ENCODE peak calls at places on chromosomes 5 and 9, in four cellular contexts. V, G, J and D are unnamed samples. For H3K9me3 and H3K4me1, the result is how much of the 10 kb centered on the place peaks cover.

GRCh38 chr9:70923941-70924340 is 197.5 kb downstream of the TRPM3 start:
- DNase-seq in G (no peak), V (no peak), J (no peak), D (no peak)

GRCh38 chr5:162288647-162289296 is 221.2 kb downstream of the GABRG2 start:
- DNase-seq in G (no peak), J (no peak), V (no peak), D (no peak)

GRCh38 chr9:96067004-96067403 is 191.5 kb downstream of the ERCC6L2 start:
- DNase-seq in G (peak), V (no peak), J (no peak), D (no peak)

GRCh38 chr5:162248107-162248713 is 180.6 kb downstream of the GABRG2 start:
- DNase-seq in G (no peak), J (no peak), V (no peak), D (peak)

GRCh38 chr9:93963969-93964368 is 8.8 kb upstream of the BARX1 start:
- DNase-seq in J (no peak), G (no peak), V (no peak), D (no peak)

GRCh38 chr9:34047864-34048729 is 590 bp downstream of the UBAP2 start:
- DNase-seq in V (no peak), J (peak), G (peak), D (peak)

GRCh38 chr9:73773896-73774295 is 622.2 kb downstream of the ANXA1 start:
- DNase-seq in V (no peak), G (no peak), J (no peak), D (no peak)

GRCh38 chr5:121384359-121384758 is 467.3 kb upstream of the FTMT start:
- DNase-seq in G (no peak), V (no peak), J (no peak), D (no peak)

GRCh38 chr9:35114921-35115341 is 731 bp downstream of the ATOSB start:
- DNase-seq in V (no peak), J (no peak), G (peak), D (peak)

GRCh38 chr5:32027093-32027716 is 146.9 kb downstream of the GOLPH3 start:
- DNase-seq in J (no peak), G (no peak), V (no peak), D (no peak)

GRCh38 chr5:68055686-68056085 is 159.9 kb upstream of the PIK3R1 start:
- DNase-seq in G (no peak), J (no peak), V (no peak), D (no peak)

GRCh38 chr9:123851851-123852250 is 78.1 kb downstream of the DENND1A start:
- DNase-seq in V (no peak), G (no peak), J (no peak), D (no peak)

GRCh38 chr9:123843703-123844102 is 86.2 kb downstream of the DENND1A start:
- DNase-seq in J (no peak), V (no peak), G (no peak), D (no peak)

GRCh38 chr9:123848447-123849085 is 81.4 kb downstream of the DENND1A start:
- DNase-seq in G (no peak), J (no peak), V (no peak), D (no peak)

DNA sequence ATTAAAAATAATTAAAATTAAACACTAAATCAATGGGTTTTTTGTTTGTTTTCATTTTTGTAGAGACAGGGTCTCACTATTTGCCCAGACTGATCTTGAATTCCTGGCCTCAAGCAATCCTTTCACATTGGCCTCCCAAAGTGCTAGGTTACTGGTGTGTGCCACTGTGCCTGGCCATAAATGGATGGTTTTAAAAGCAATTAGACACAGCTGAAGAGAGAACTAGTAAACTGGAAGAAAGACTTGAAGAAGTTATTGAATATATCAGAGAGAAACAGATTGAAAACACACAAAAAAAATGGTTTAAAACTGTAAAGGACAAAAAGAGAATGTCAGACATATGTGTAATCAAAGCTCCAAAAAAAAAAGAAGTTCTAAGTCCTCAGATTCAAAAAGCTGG is 83.0 kb downstream of the DENND1A start:
- DNase-seq in G (no peak), V (no peak), J (no peak), D (no peak)
- H3K9me3 ChIP-seq in G (under half), V (under half), J (under half), D (under half)

GRCh38 chr5:119019431-119020348 is 31.3 kb upstream of the DTWD2 start:
- DNase-seq in J (no peak), V (no peak), G (no peak), D (no peak)

GRCh38 chr5:119022773-119023172 is 34.4 kb upstream of the DTWD2 start:
- DNase-seq in J (no peak), G (no peak), V (no peak), D (no peak)

GRCh38 chr5:119017999-119018398 is 29.7 kb upstream of the DTWD2 start:
- DNase-seq in V (no peak), J (no peak), G (no peak), D (peak)

GRCh38 chr5:119021333-119021732 is 33.0 kb upstream of the DTWD2 start:
- DNase-seq in J (no peak), V (no peak), G (no peak), D (no peak)

GRCh38 chr5:119022017-119022745 is 33.8 kb upstream of the DTWD2 start:
- DNase-seq in J (no peak), G (no peak), V (no peak), D (peak)
- TF ChIP-seq CTCF in J (peak), G (peak), V (no peak), D (peak)

DNA sequence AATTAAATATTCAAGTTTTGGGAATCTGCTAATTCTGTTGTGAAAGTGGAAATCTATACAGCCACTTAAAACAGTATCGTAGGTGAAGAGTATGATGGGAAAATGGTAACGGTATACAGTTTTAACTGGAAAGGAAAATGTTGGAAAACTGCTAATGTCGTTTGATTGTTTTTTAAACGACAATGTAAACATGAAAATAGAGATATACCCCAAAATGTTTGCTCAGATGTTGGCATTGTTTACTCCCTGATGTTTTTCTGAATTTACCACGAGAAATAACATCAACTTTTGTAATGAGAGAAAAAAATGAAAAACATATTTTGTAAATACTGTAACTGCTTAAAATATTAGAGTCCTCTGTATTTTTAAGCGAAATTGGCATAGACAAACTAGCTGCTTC is 2.7 kb downstream of the MATR3 start:
- DNase-seq in G (no peak), V (no peak), J (no peak), D (no peak)
- H3K4me1 ChIP-seq in G (under half), V (under half), J (half or more), D (under half)

DNA sequence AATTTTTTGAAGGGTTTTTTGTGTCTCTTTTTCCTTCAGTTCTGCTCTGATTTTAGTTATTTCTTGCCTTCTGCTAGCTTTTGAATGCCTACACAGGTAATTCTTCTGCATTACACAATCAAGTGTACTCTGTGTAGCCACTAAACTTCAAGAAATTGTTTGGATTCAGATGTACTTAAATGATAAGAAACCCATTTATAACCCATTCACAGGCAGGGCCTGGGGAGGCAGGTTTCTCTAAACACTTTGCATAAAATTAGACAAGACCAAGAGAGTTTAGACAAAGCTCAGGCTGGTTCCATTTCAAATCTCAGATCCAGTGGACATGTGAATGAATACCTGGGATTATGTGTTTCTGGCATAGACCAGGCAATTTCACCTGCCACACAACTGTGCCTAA is 41.3 kb upstream of the SEMA5A start:
- DNase-seq in V (no peak), J (no peak), G (no peak), D (no peak)
- H3K9me3 ChIP-seq in V (under half), J (under half), G (under half), D (under half)

GRCh38 chr9:28976250-28976649 is 1403.0 kb upstream of the C9orf72 start:
- DNase-seq in V (no peak), J (no peak), G (no peak), D (no peak)

GRCh38 chr9:28970241-28970654 is 1397.0 kb upstream of the C9orf72 start:
- DNase-seq in J (no peak), V (no peak), G (no peak), D (no peak)

GRCh38 chr9:28976684-28977083 is 1403.4 kb upstream of the C9orf72 start:
- DNase-seq in G (no peak), J (no peak), V (no peak), D (no peak)

DNA sequence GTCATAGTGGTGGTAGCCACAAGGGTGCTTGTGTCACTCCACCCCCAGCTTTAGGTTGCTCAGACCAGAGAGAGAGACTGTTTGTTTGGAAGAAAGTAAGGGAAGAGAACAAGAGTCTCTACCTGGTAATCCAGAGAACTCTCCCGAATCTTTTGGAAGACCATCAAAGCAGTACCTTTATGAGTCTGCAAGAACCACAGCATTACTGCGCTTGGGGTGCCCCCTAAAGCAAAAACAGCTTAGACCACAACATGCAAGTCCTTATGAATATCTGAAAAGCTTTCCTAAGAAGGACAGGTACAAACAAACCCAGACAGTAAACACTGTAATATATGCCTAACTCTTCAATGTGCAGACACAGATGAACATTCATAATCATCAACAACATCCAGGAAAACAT is 1398.6 kb upstream of the C9orf72 start:
- DNase-seq in V (no peak), J (no peak), G (no peak), D (no peak)
- TF ChIP-seq CTCF in V (no peak), J (no peak), G (no peak), D (no peak)

GRCh38 chr5:173831196-173831914 is 56.8 kb upstream of the CPEB4 start:
- DNase-seq in V (no peak), G (no peak), J (no peak), D (no peak)

GRCh38 chr5:173832386-173832785 is 55.8 kb upstream of the CPEB4 start:
- DNase-seq in V (no peak), G (no peak), J (no peak), D (no peak)

GRCh38 chr5:173835131-173835530 is 53.0 kb upstream of the CPEB4 start:
- DNase-seq in J (no peak), G (no peak), V (no peak), D (no peak)

GRCh38 chr5:173834070-173834771 is 53.9 kb upstream of the CPEB4 start:
- DNase-seq in V (no peak), G (no peak), J (no peak), D (no peak)

DNA sequence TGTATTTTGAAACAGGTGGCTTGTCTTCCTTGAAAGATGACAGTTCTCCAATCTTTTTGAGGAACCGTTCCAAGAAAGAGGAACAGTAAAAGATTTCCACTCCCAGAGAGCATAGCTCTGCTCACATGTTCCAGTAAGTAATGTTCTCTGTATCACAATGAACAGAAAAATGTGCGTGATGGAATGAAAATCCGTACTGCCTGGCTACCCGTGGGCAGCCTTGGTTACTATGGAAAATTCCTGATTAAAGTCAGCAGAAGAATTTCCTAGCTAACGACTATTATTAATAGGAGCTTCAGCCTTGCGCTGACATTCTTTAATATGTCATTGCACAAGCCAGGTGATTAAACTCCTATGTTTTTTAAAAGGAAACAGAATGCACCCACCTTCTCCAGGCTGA is 54.9 kb upstream of the CPEB4 start:
- DNase-seq in V (no peak), J (no peak), G (no peak), D (no peak)
- H3K4me1 ChIP-seq in V (under half), J (under half), G (under half), D (under half)

DNA sequence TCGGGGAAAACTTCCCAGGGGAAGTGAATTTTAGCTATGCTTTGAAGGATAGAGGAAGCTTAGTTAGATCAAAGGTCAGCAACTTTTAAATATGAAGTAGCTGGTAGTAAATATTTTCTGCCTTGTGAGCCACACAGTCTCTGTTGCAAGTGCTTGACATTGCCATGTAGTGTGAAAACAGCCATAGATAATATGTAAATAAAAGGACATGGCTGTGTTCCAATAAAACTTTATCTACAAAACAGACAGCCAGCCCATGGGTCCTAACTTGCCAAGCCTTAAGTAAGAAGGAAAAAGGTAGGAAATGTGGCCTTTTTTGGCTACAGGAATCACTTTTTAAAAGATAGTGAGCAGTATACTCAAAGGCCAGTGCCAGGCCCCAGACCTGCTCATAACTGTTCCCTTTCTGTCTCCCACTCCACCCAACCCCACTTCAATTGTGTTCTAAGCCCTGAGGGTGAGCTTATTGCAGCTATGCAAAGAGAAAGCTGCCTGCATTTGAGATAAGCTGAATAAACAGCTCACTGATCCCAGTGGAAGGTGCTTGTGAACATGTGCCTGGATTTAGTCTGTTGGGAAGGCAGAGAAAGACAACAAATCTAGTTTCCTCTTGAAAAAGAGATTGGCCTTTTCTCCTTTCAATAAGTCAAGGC is 113.0 kb upstream of the TRIM32 start:
- DNase-seq in J (no peak), G (no peak), V (no peak), D (no peak)
- H3K9me3 ChIP-seq in J (under half), G (under half), V (under half), D (under half)

GRCh38 chr5:176612008-176612407 is 2.1 kb upstream of the GPRIN1 start:
- DNase-seq in G (no peak), J (no peak), V (no peak), D (no peak)

GRCh38 chr5:176611435-176611834 is 1.5 kb upstream of the GPRIN1 start:
- DNase-seq in V (peak), G (peak), J (peak), D (peak)

GRCh38 chr5:176609724-176610429 is at the start of gene GPRIN1:
- DNase-seq in J (no peak), V (no peak), G (no peak), D (peak)

GRCh38 chr5:176608937-176609723 is 826 bp downstream of the GPRIN1 start:
- DNase-seq in G (no peak), V (no peak), J (no peak), D (no peak)

DNA sequence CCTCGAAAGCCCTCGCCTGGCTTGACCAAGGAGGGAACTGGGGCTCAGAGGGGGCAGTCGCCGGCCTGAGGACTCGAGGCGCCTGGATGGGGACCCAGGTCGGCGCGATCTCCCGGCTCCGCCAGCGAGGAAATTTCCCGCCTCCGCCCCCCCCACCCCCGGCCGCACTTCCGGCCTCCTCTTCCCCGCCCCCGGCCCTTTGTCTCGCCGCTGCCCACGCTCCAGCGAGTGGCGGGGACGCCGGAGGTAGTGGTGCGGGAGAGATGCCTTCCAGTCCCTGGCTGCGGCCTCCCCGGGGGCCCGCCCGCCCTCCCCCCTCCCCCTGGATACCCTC is 441 bp upstream of the GPRIN1 start:
- DNase-seq in J (no peak), G (no peak), V (no peak), D (no peak)
- TF ChIP-seq CTCF in J (no peak), G (no peak), V (no peak), D (no peak)

DNA sequence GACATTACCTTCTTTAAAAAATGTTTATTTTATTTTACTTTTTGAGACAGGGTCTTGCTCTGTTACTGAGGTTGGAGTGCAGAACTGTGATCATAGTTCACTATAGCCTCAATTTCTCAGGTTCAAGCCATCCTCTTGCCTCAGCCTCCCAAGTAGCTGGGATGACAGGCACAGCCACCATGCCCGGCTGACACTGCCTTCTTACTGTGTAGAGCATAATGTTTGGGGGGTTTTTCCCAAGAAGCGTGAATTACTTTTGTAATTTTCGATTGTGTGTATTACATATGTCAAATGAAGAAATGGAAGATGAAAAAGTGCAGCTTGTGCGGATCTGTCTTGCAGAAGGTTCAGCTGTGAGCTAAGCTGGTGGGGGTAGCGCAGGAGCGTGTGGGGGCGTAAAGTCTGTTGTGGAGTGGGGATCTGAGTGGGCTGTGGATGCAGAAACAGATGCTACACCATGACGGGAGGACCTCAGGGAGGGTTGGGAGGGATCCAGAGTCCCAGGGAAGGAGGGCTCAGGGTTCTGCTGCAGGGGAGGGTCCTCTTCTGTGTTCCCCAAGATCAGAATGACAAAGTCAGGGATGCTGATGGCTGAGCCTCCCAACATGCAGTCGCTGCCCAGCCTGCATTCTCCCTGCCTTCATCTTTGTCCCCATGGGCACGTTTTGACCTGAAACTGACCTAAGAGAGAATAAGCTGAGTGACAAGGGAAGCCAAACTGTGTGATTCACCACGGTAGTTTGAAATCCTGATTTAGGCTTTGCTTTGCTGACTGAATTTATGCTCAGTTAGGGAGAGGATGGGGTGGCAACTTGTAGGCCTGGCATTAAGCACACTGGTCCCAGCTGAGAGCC is 6.8 kb upstream of the ANKRD33B start:
- DNase-seq in J (no peak), V (no peak), G (no peak), D (peak)
- H3K4me1 ChIP-seq in J (under half), V (under half), G (under half), D (half or more)